ENCODE peak calls at places on chromosomes 7 and 10, in six cellular contexts. S, W, G, C, A and H are unnamed samples.

GRCh38 chr10:18332048-18332447 is 191.8 kb downstream of the CACNB2 start:
- DNase-seq in S (no peak), G (no peak), C (no peak), A (no peak), W (no peak), H (no peak)

GRCh38 chr10:8049874-8050560 is 4.5 kb upstream of the GATA3 start:
- DNase-seq in W (no peak), G (no peak), C (no peak), A (no peak), S (no peak), H (no peak)

GRCh38 chr10:58435297-58435696 is 50.1 kb downstream of the TFAM start:
- DNase-seq in G (peak), A (peak), S (no peak), W (no peak), C (no peak), H (no peak)

GRCh38 chr10:126997801-126998590 is 92.8 kb downstream of the DOCK1 start:
- DNase-seq in A (no peak), G (no peak), W (no peak), C (no peak), S (no peak), H (no peak)

GRCh38 chr7:2753148-2753547 is 65.1 kb downstream of the AMZ1 start:
- DNase-seq in S (no peak), G (no peak), A (no peak), C (no peak), W (no peak), H (no peak)

GRCh38 chr10:52466464-52466863 is 152.4 kb downstream of the DKK1 start:
- DNase-seq in C (no peak), G (peak), A (no peak), W (no peak), S (no peak), H (no peak)

GRCh38 chr10:86083206-86083605 is 283.4 kb downstream of the GRID1 start:
- DNase-seq in A (no peak), S (no peak), W (peak), G (no peak), C (no peak), H (peak)

GRCh38 chr7:151884276-151885201 is 7.6 kb upstream of the PRKAG2 start:
- DNase-seq in G (no peak), W (no peak), A (no peak), S (no peak), C (no peak), H (no peak)

GRCh38 chr7:139620676-139621344 is 97.3 kb downstream of the CLEC2L start:
- DNase-seq in W (no peak), S (no peak), A (peak), G (no peak), C (no peak), H (no peak)